ENCODE peak calls at places on chromosomes 12 and 14, in six cellular contexts. Z is GM12864, V is heart right ventricle, I is A549, O is vagina, H is lower lobe of right lung. N is an unnamed sample.

GRCh38 chr12:130573235-130573634 is 142.9 kb downstream of the RIMBP2 start:
- DNase-seq in Z (no peak), V (no peak), I (no peak), O (no peak), H (no peak), N (no peak)

GRCh38 chr12:19892186-19892585 is 452.9 kb downstream of the AEBP2 start:
- DNase-seq in Z (no peak), V (no peak), I (no peak), O (no peak), H (no peak), N (no peak)

GRCh38 chr12:56158926-56159461 is 835 bp downstream of the MYL6 start:
- DNase-seq in Z (no peak), V (peak; percentile 86), I (peak; percentile 50), O (no peak), H (peak; percentile 93), N (peak; percentile 59)

GRCh38 chr14:94388027-94388895 is at the start of gene SERPINA1:
- DNase-seq in Z (no peak), V (no peak), I (no peak), O (no peak), H (peak; percentile 70), N (no peak)

GRCh38 chr14:70782361-70782760 is 27.0 kb downstream of the MAP3K9 start:
- DNase-seq in Z (no peak), V (no peak), I (no peak), O (no peak), H (no peak), N (no peak)

GRCh38 chr12:103928736-103929050 is 1.5 kb upstream of the HSP90B1 start:
- DNase-seq in Z (peak; percentile 79), V (peak; percentile 12), I (no peak), O (no peak), H (peak; percentile 58), N (peak; percentile 90)

GRCh38 chr14:77128414-77128891 is 13.1 kb downstream of the ZDHHC22 start:
- DNase-seq in Z (no peak), V (no peak), I (no peak), O (no peak), H (no peak), N (no peak)

GRCh38 chr12:12267801-12268200 is 957 bp upstream of the LRP6 start:
- DNase-seq in Z (no peak), V (no peak), I (peak; percentile 36), O (no peak), H (no peak), N (peak; percentile 8)

GRCh38 chr12:53190108-53190729 is 9.5 kb upstream of the CSAD start:
- DNase-seq in Z (no peak), V (peak; percentile 37), I (peak; percentile 87), O (no peak), H (peak; percentile 60), N (peak; percentile 69)

GRCh38 chr14:94051115-94051514 is 25.0 kb downstream of the OTUB2 start:
- DNase-seq in Z (no peak), V (peak; percentile 54), I (no peak), O (peak; percentile 52), H (no peak), N (no peak)

GRCh38 chr12:5407457-5407856 is 24.5 kb upstream of the NTF3 start:
- DNase-seq in Z (no peak), V (no peak), I (no peak), O (no peak), H (no peak), N (no peak)

GRCh38 chr14:72644038-72644437 is 249.9 kb downstream of the DPF3 start:
- DNase-seq in Z (no peak), V (no peak), I (no peak), O (no peak), H (no peak), N (no peak)

GRCh38 chr12:55663391-55663790 is 26.7 kb downstream of the OR10P1 start:
- DNase-seq in Z (no peak), V (no peak), I (no peak), O (no peak), H (no peak), N (no peak)

GRCh38 chr14:81990312-81990761 is 456.7 kb upstream of the SEL1L start:
- DNase-seq in Z (peak; percentile 7), V (peak; percentile 20), I (peak; percentile 6), O (no peak), H (no peak), N (peak; percentile 57)

GRCh38 chr14:69471436-69471835 is 13.1 kb upstream of the PLEKHD1 start:
- DNase-seq in Z (no peak), V (no peak), I (no peak), O (no peak), H (no peak), N (no peak)

GRCh38 chr14:103121161-103121845 is 2.0 kb upstream of the TNFAIP2 start:
- DNase-seq in Z (no peak), V (peak; percentile 69), I (no peak), O (no peak), H (peak; percentile 83), N (no peak)

GRCh38 chr14:72888636-72889201 is 5.2 kb downstream of the DPF3 start:
- DNase-seq in Z (no peak), V (no peak), I (no peak), O (no peak), H (no peak), N (no peak)

GRCh38 chr12:123270380-123271181 is 1.1 kb downstream of the CDK2AP1 start:
- DNase-seq in Z (no peak), V (peak; percentile 21), I (no peak), O (no peak), H (no peak), N (no peak)

GRCh38 chr14:59997496-59997895 is 77.6 kb downstream of the LRRC9 start:
- DNase-seq in Z (no peak), V (no peak), I (no peak), O (no peak), H (no peak), N (no peak)

GRCh38 chr12:89451876-89452275 is 72.7 kb downstream of the GALNT4 start:
- DNase-seq in Z (no peak), V (peak; percentile 35), I (no peak), O (no peak), H (no peak), N (no peak)

GRCh38 chr12:122473543-122474323 is 27.0 kb downstream of the ZCCHC8 start:
- DNase-seq in Z (no peak), V (no peak), I (no peak), O (no peak), H (no peak), N (peak; percentile 70)

GRCh38 chr12:44247588-44247987 is 411.7 kb downstream of the TMEM117 start:
- DNase-seq in Z (no peak), V (no peak), I (no peak), O (no peak), H (no peak), N (no peak)

GRCh38 chr14:60328588-60328987 is 79.6 kb downstream of the PPM1A start:
- DNase-seq in Z (no peak), V (no peak), I (no peak), O (no peak), H (no peak), N (no peak)

GRCh38 chr12:62840311-62840710 is 94.6 kb downstream of the PPM1H start:
- DNase-seq in Z (no peak), V (no peak), I (no peak), O (no peak), H (no peak), N (no peak)

GRCh38 chr14:105292810-105293711 is 7.7 kb downstream of the BRF1 start:
- DNase-seq in Z (no peak), V (no peak), I (no peak), O (no peak), H (no peak), N (no peak)

GRCh38 chr14:29310210-29310609 is 543.6 kb downstream of the FOXG1 start:
- DNase-seq in Z (no peak), V (no peak), I (no peak), O (no peak), H (no peak), N (no peak)

GRCh38 chr12:47944685-47945340 is 18.6 kb upstream of the TMEM106C start:
- DNase-seq in Z (no peak), V (no peak), I (no peak), O (no peak), H (no peak), N (no peak)

GRCh38 chr12:120651821-120652220 is 11.4 kb downstream of the CABP1 start:
- DNase-seq in Z (no peak), V (no peak), I (no peak), O (no peak), H (peak; percentile 10), N (no peak)

GRCh38 chr12:79935624-79936040 is 735 bp upstream of the PPP1R12A start:
- DNase-seq in Z (peak; percentile 35), V (no peak), I (no peak), O (no peak), H (no peak), N (peak; percentile 70)

GRCh38 chr12:121405211-121405610 is 5.3 kb downstream of the RNF34 start:
- DNase-seq in Z (no peak), V (no peak), I (no peak), O (no peak), H (no peak), N (no peak)

GRCh38 chr14:102218688-102219087 is 79.0 kb downstream of the WDR20 start:
- DNase-seq in Z (no peak), V (no peak), I (no peak), O (no peak), H (no peak), N (no peak)

GRCh38 chr14:65286443-65286842 is 126.1 kb upstream of the FUT8 start:
- DNase-seq in Z (no peak), V (no peak), I (peak; percentile 32), O (no peak), H (no peak), N (peak; percentile 85)
- TF ChIP-seq CTCF in Z (peak; percentile 60), V (no peak), I (peak; percentile 19), O (no peak), H (no peak), N (peak; percentile 53)

GRCh38 chr12:6863033-6863432 is 4.3 kb upstream of the TPI1 start:
- DNase-seq in Z (no peak), V (no peak), I (no peak), O (no peak), H (no peak), N (no peak)
- H3K4me3 ChIP-seq in Z (no peak overlapping the region), V (no peak overlapping the region), I (no peak overlapping the region), O (no peak overlapping the region), H (no peak overlapping the region), N (no peak overlapping the region)

DNA sequence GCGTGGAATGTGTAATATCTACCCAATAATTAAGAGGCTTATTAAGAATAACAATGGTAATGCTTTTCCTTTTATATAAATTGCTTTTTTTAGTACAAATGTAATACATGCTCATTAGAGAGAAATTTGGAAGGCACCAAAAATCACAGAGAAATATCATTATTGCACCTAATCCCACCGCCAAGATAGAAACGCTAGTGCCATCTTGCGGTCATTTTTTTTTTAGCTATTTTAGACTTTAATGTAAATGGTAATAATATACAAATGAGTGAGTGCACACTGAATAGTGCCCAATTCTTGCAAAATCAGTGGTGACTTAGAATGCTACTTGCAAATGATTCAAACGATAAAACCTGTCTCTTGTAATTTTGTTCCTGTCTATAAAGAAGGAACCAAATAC is 576.8 kb upstream of the TMEM132C start:
- DNase-seq in Z (no peak), V (no peak), I (no peak), O (no peak), H (no peak), N (no peak)
- TF ChIP-seq CTCF in Z (no peak), V (no peak), I (no peak), O (no peak), H (no peak), N (no peak)

GRCh38 chr12:65949009-65949623 is 124.8 kb downstream of the HMGA2 start:
- DNase-seq in Z (no peak), V (no peak), I (no peak), O (no peak), H (no peak), N (no peak)
- H3K4me3 ChIP-seq in Z (no peak overlapping the region), V (no peak overlapping the region), I (no peak overlapping the region), O (no peak overlapping the region), H (no peak overlapping the region), N (no peak overlapping the region)

GRCh38 chr12:71685961-71686657 is at the start of gene TMEM19:
- DNase-seq in Z (peak; percentile 78), V (peak; percentile 90), I (peak; percentile 85), O (no peak), H (peak; percentile 95), N (peak; percentile 96)
- TF ChIP-seq CTCF in Z (peak; percentile 17), V (no peak), I (peak; percentile 34), O (peak; percentile 5), H (peak; percentile 46), N (peak; percentile 19)

N was measured in GM12865.